ENCODE peak calls at places on chromosomes 3 and 15, in ten cellular contexts. Z is brain microvascular endothelial cell, W is progenitor cell of endocrine pancreas, C is left ventricle myocardium inferior, J is mucosa of descending colon, P is fibroblast of lung, K is MM.1S, V is AG10803, L is natural killer cell, S is right atrium auricular region. A is an unnamed sample.

GRCh38 chr3:64824281-64824980 is 136.6 kb upstream of the ADAMTS9 start:
- DNase-seq in Z (peak), W (no peak), C (no peak), J (no peak), P (peak), K (no peak), V (no peak), L (no peak), S (no peak), A (no peak)

GRCh38 chr15:93826798-93827197 is 404.6 kb upstream of the MCTP2 start:
- DNase-seq in Z (no peak), W (no peak), C (peak), J (no peak), P (no peak), K (no peak), V (no peak), L (no peak), S (no peak), A (no peak)

GRCh38 chr15:39869251-39869650 is 50.8 kb downstream of the GPR176 start:
- DNase-seq in Z (no peak), W (no peak), C (no peak), J (no peak), P (no peak), K (peak), V (no peak), L (no peak), S (no peak), A (no peak)

GRCh38 chr3:13479332-13479581 is 849 bp upstream of the HDAC11 start:
- DNase-seq in Z (no peak), W (no peak), C (peak), J (no peak), P (no peak), K (no peak), V (no peak), L (no peak), S (no peak), A (no peak)

GRCh38 chr15:73818308-73818985 is 54.9 kb upstream of the TBC1D21 start:
- DNase-seq in Z (no peak), W (no peak), C (no peak), J (no peak), P (no peak), K (no peak), V (no peak), L (no peak), S (no peak), A (no peak)

GRCh38 chr3:149964296-149964695 is 6.4 kb downstream of the PFN2 start:
- DNase-seq in Z (no peak), W (no peak), C (no peak), J (no peak), P (peak), K (no peak), V (peak), L (no peak), S (no peak), A (no peak)

GRCh38 chr3:185094691-185095090 is 58.2 kb downstream of the C3orf70 start:
- DNase-seq in Z (peak), W (no peak), C (no peak), J (no peak), P (peak), K (no peak), V (no peak), L (no peak), S (no peak), A (no peak)

GRCh38 chr15:34650177-34650576 is 66.7 kb upstream of the GOLGA8B start:
- DNase-seq in Z (peak), W (no peak), C (no peak), J (no peak), P (peak), K (no peak), V (peak), L (no peak), S (no peak), A (no peak)

GRCh38 chr3:122676759-122677158 is 3.9 kb upstream of the PARP14 start:
- DNase-seq in Z (peak), W (no peak), C (no peak), J (no peak), P (peak), K (no peak), V (no peak), L (no peak), S (no peak), A (no peak)

GRCh38 chr3:134373942-134374790 is at the start of gene AMOTL2:
- DNase-seq in Z (peak), W (peak), C (peak), J (peak), P (peak), K (peak), V (peak), L (no peak), S (peak), A (peak)

GRCh38 chr3:161197855-161198836 is 23.0 kb upstream of the NMD3 start:
- DNase-seq in Z (no peak), W (no peak), C (no peak), J (no peak), P (no peak), K (no peak), V (no peak), L (no peak), S (no peak), A (no peak)

GRCh38 chr3:41073190-41073589 is 126.1 kb upstream of the CTNNB1 start:
- DNase-seq in Z (peak), W (no peak), C (no peak), J (no peak), P (no peak), K (no peak), V (no peak), L (no peak), S (no peak), A (no peak)

GRCh38 chr3:99534951-99535704 is 103.3 kb upstream of the COL8A1 start:
- DNase-seq in Z (peak), W (no peak), C (no peak), J (no peak), P (peak), K (no peak), V (peak), L (no peak), S (no peak), A (no peak)

GRCh38 chr15:81000144-81000625 is 538 bp upstream of the TLNRD1 start:
- DNase-seq in Z (no peak), W (no peak), C (no peak), J (no peak), P (peak), K (no peak), V (no peak), L (no peak), S (no peak), A (no peak)

GRCh38 chr15:74901612-74902063 is 5.0 kb downstream of the FAM219B start:
- DNase-seq in Z (peak), W (peak), C (peak), J (no peak), P (peak), K (peak), V (peak), L (peak), S (peak), A (peak)

GRCh38 chr3:59512066-59512465 is 462.2 kb upstream of the CFAP20DC start:
- DNase-seq in Z (no peak), W (no peak), C (no peak), J (no peak), P (no peak), K (no peak), V (no peak), L (no peak), S (no peak), A (no peak)

GRCh38 chr3:27486328-27486727 is 2.1 kb upstream of the SLC4A7 start:
- DNase-seq in Z (no peak), W (no peak), C (no peak), J (no peak), P (no peak), K (no peak), V (no peak), L (no peak), S (no peak), A (no peak)
- TF ChIP-seq CTCF in Z (no peak), W (no peak), C (no peak), J (no peak), P (no peak), K (no peak), V (no peak), L (no peak), S (no peak), A (no peak)

GRCh38 chr3:116413319-116413718 is 32.0 kb downstream of the LSAMP start:
- DNase-seq in Z (no peak), W (no peak), C (no peak), J (no peak), P (no peak), K (no peak), V (no peak), L (no peak), S (no peak), A (no peak)

DNA sequence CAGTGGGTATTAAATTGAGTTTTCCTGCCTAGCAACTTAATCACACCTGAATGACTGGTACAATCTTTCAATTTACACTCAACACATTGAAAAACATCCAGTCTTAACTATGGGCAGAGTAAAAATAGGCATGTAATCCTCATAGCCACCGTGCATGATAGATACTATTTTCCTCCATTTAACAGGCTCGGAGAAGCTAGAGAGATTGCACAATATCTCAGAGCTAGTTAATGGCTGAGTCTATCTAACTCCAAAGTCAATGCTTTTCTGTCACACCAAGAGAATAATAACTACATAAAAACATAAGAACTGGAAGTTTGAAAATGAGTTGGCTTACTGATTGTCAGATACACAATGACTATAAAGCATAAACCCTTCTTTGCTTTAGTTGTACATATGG is 36.8 kb downstream of the LSAMP start:
- DNase-seq in Z (no peak), W (no peak), C (no peak), J (no peak), P (no peak), K (no peak), V (no peak), L (no peak), S (no peak), A (no peak)
- TF ChIP-seq CTCF in Z (no peak), W (no peak), C (no peak), J (no peak), P (no peak), K (no peak), V (no peak), L (no peak), S (no peak), A (no peak)

GRCh38 chr15:26864664-26865191 is 2.1 kb upstream of the GABRA5 start:
- DNase-seq in Z (peak), W (no peak), C (no peak), J (no peak), P (peak), K (no peak), V (peak), L (no peak), S (no peak), A (no peak)
- TF ChIP-seq CTCF in Z (peak), W (peak), C (peak), J (no peak), P (peak), K (peak), V (peak), L (no peak), S (peak), A (peak)

GRCh38 chr15:71570736-71571135 is 239.6 kb upstream of the NR2E3 start:
- DNase-seq in Z (no peak), W (no peak), C (no peak), J (no peak), P (no peak), K (no peak), V (no peak), L (no peak), S (no peak), A (no peak)

GRCh38 chr15:71573599-71573998 is 236.8 kb upstream of the NR2E3 start:
- DNase-seq in Z (no peak), W (no peak), C (no peak), J (no peak), P (no peak), K (no peak), V (no peak), L (no peak), S (no peak), A (no peak)

GRCh38 chr15:71575474-71576045 is 234.8 kb upstream of the NR2E3 start:
- DNase-seq in Z (no peak), W (no peak), C (no peak), J (no peak), P (peak), K (peak), V (peak), L (no peak), S (no peak), A (peak)

GRCh38 chr15:71571641-71572040 is 238.7 kb upstream of the NR2E3 start:
- DNase-seq in Z (no peak), W (no peak), C (no peak), J (no peak), P (no peak), K (no peak), V (no peak), L (no peak), S (no peak), A (no peak)

GRCh38 chr15:71572452-71573053 is 237.8 kb upstream of the NR2E3 start:
- DNase-seq in Z (peak), W (no peak), C (no peak), J (no peak), P (peak), K (no peak), V (no peak), L (no peak), S (no peak), A (no peak)
- TF ChIP-seq CTCF in Z (peak), W (peak), C (peak), J (no peak), P (peak), K (no peak), V (no peak), L (no peak), S (peak), A (no peak)

GRCh38 chr3:194318511-194319161 is 32.5 kb downstream of the CPN2 start:
- DNase-seq in Z (no peak), W (no peak), C (no peak), J (no peak), P (no peak), K (no peak), V (no peak), L (no peak), S (no peak), A (no peak)
- TF ChIP-seq CTCF in Z (no peak), W (no peak), C (no peak), J (no peak), P (no peak), K (no peak), V (no peak), L (no peak), S (no peak), A (no peak)

A was measured in GM13977.